ENCODE peak calls at places on chromosome 2, in nine cellular contexts. One of them, this sample, is unnamed.

GRCh38 chr2:181421131-181421458 is 36.1 kb upstream of the ITGA4 start:
- DNase-seq in activated T-cell treated with anti-CD3 and anti-CD28 coated beads, Interleukin-2, amount 50 U/mL, for 1 hour: no peak
- DNase-seq in GM12865: peak; percentile 19
- DNase-seq in mammary epithelial cell: no peak
- DNase-seq in AG08395: no peak
- DNase-seq in neuronal stem cell: no peak
- DNase-seq in CD4-positive, alpha-beta T cell: no peak
- DNase-seq in skeletal muscle cell: no peak
- DNase-seq in iPS DF 6.9: no peak
- DNase-seq in this sample: no peak

GRCh38 chr2:64857581-64858471 is 131.4 kb upstream of the SLC1A4 start:
- DNase-seq in CD4-positive, alpha-beta T cell: no peak
- DNase-seq in mammary epithelial cell: no peak
- DNase-seq in neuronal stem cell: no peak
- DNase-seq in GM12865: no peak
- DNase-seq in skeletal muscle cell: peak; percentile 90
- DNase-seq in AG08395: peak; percentile 60
- DNase-seq in activated T-cell treated with anti-CD3 and anti-CD28 coated beads, Interleukin-2, amount 50 U/mL, for 1 hour: no peak
- DNase-seq in iPS DF 6.9: no peak
- DNase-seq in this sample: no peak

GRCh38 chr2:204115288-204115687 is 178.7 kb downstream of the ICOS start:
- DNase-seq in mammary epithelial cell: no peak
- DNase-seq in activated T-cell treated with anti-CD3 and anti-CD28 coated beads, Interleukin-2, amount 50 U/mL, for 1 hour: no peak
- DNase-seq in GM12865: no peak
- DNase-seq in neuronal stem cell: no peak
- DNase-seq in AG08395: no peak
- DNase-seq in CD4-positive, alpha-beta T cell: no peak
- DNase-seq in iPS DF 6.9: no peak
- DNase-seq in skeletal muscle cell: no peak
- DNase-seq in this sample: no peak

GRCh38 chr2:221245045-221245444 is 327.1 kb downstream of the EPHA4 start:
- DNase-seq in activated T-cell treated with anti-CD3 and anti-CD28 coated beads, Interleukin-2, amount 50 U/mL, for 1 hour: no peak
- DNase-seq in AG08395: no peak
- DNase-seq in skeletal muscle cell: no peak
- DNase-seq in GM12865: no peak
- DNase-seq in CD4-positive, alpha-beta T cell: no peak
- DNase-seq in mammary epithelial cell: no peak
- DNase-seq in iPS DF 6.9: no peak
- DNase-seq in neuronal stem cell: no peak
- DNase-seq in this sample: no peak

GRCh38 chr2:124774781-124775180 is 749.7 kb downstream of the CNTNAP5 start:
- DNase-seq in iPS DF 6.9: no peak
- DNase-seq in CD4-positive, alpha-beta T cell: no peak
- DNase-seq in neuronal stem cell: no peak
- DNase-seq in skeletal muscle cell: no peak
- DNase-seq in activated T-cell treated with anti-CD3 and anti-CD28 coated beads, Interleukin-2, amount 50 U/mL, for 1 hour: no peak
- DNase-seq in mammary epithelial cell: no peak
- DNase-seq in AG08395: no peak
- DNase-seq in GM12865: no peak
- DNase-seq in this sample: no peak

GRCh38 chr2:179106342-179107178 is 56.6 kb upstream of the CCDC141 start:
- DNase-seq in activated T-cell treated with anti-CD3 and anti-CD28 coated beads, Interleukin-2, amount 50 U/mL, for 1 hour: no peak
- DNase-seq in skeletal muscle cell: peak; percentile 96
- DNase-seq in AG08395: peak; percentile 58
- DNase-seq in iPS DF 6.9: no peak
- DNase-seq in CD4-positive, alpha-beta T cell: no peak
- DNase-seq in mammary epithelial cell: peak; percentile 95
- DNase-seq in neuronal stem cell: no peak
- DNase-seq in GM12865: peak; percentile 79
- DNase-seq in this sample: peak; percentile 76

GRCh38 chr2:199282309-199282708 is 175.4 kb downstream of the SATB2 start:
- DNase-seq in activated T-cell treated with anti-CD3 and anti-CD28 coated beads, Interleukin-2, amount 50 U/mL, for 1 hour: no peak
- DNase-seq in iPS DF 6.9: no peak
- DNase-seq in AG08395: no peak
- DNase-seq in neuronal stem cell: no peak
- DNase-seq in mammary epithelial cell: no peak
- DNase-seq in skeletal muscle cell: no peak
- DNase-seq in GM12865: peak; percentile 1
- DNase-seq in CD4-positive, alpha-beta T cell: no peak
- DNase-seq in this sample: no peak

GRCh38 chr2:240752209-240752608 is 60.5 kb downstream of the AQP12A start:
- DNase-seq in AG08395: no peak
- DNase-seq in neuronal stem cell: no peak
- DNase-seq in iPS DF 6.9: no peak
- DNase-seq in CD4-positive, alpha-beta T cell: no peak
- DNase-seq in skeletal muscle cell: no peak
- DNase-seq in GM12865: no peak
- DNase-seq in activated T-cell treated with anti-CD3 and anti-CD28 coated beads, Interleukin-2, amount 50 U/mL, for 1 hour: no peak
- DNase-seq in mammary epithelial cell: no peak
- DNase-seq in this sample: no peak

GRCh38 chr2:97931118-97931850 is 64.5 kb downstream of the TMEM131 start:
- DNase-seq in iPS DF 6.9: no peak
- DNase-seq in mammary epithelial cell: no peak
- DNase-seq in GM12865: peak; percentile 53
- DNase-seq in AG08395: no peak
- DNase-seq in activated T-cell treated with anti-CD3 and anti-CD28 coated beads, Interleukin-2, amount 50 U/mL, for 1 hour: no peak
- DNase-seq in CD4-positive, alpha-beta T cell: no peak
- DNase-seq in neuronal stem cell: no peak
- DNase-seq in skeletal muscle cell: no peak
- DNase-seq in this sample: peak; percentile 31

GRCh38 chr2:105373344-105373781 is 25.5 kb downstream of the FHL2 start:
- DNase-seq in mammary epithelial cell: no peak
- DNase-seq in CD4-positive, alpha-beta T cell: no peak
- DNase-seq in activated T-cell treated with anti-CD3 and anti-CD28 coated beads, Interleukin-2, amount 50 U/mL, for 1 hour: no peak
- DNase-seq in iPS DF 6.9: no peak
- DNase-seq in skeletal muscle cell: no peak
- DNase-seq in neuronal stem cell: no peak
- DNase-seq in AG08395: no peak
- DNase-seq in GM12865: no peak
- DNase-seq in this sample: no peak

GRCh38 chr2:224933416-224933815 is 108.9 kb downstream of the DOCK10 start:
- DNase-seq in mammary epithelial cell: no peak
- DNase-seq in CD4-positive, alpha-beta T cell: no peak
- DNase-seq in skeletal muscle cell: no peak
- DNase-seq in AG08395: no peak
- DNase-seq in neuronal stem cell: no peak
- DNase-seq in GM12865: no peak
- DNase-seq in activated T-cell treated with anti-CD3 and anti-CD28 coated beads, Interleukin-2, amount 50 U/mL, for 1 hour: no peak
- DNase-seq in iPS DF 6.9: no peak
- DNase-seq in this sample: no peak

GRCh38 chr2:202327887-202328286 is 48.2 kb upstream of the BMPR2 start:
- DNase-seq in activated T-cell treated with anti-CD3 and anti-CD28 coated beads, Interleukin-2, amount 50 U/mL, for 1 hour: no peak
- DNase-seq in AG08395: no peak
- DNase-seq in GM12865: no peak
- DNase-seq in iPS DF 6.9: no peak
- DNase-seq in CD4-positive, alpha-beta T cell: no peak
- DNase-seq in neuronal stem cell: no peak
- DNase-seq in skeletal muscle cell: no peak
- DNase-seq in mammary epithelial cell: no peak
- DNase-seq in this sample: no peak

GRCh38 chr2:113219889-113220641 is 46.3 kb downstream of the PSD4 start:
- DNase-seq in GM12865: no peak
- DNase-seq in activated T-cell treated with anti-CD3 and anti-CD28 coated beads, Interleukin-2, amount 50 U/mL, for 1 hour: no peak
- DNase-seq in AG08395: peak; percentile 64
- DNase-seq in iPS DF 6.9: no peak
- DNase-seq in skeletal muscle cell: no peak
- DNase-seq in mammary epithelial cell: no peak
- DNase-seq in neuronal stem cell: no peak
- DNase-seq in CD4-positive, alpha-beta T cell: no peak
- DNase-seq in this sample: no peak

GRCh38 chr2:219726916-219727315 is 99.5 kb downstream of the SLC4A3 start:
- DNase-seq in GM12865: no peak
- DNase-seq in AG08395: peak; percentile 20
- DNase-seq in skeletal muscle cell: no peak
- DNase-seq in activated T-cell treated with anti-CD3 and anti-CD28 coated beads, Interleukin-2, amount 50 U/mL, for 1 hour: no peak
- DNase-seq in mammary epithelial cell: no peak
- DNase-seq in CD4-positive, alpha-beta T cell: no peak
- DNase-seq in neuronal stem cell: no peak
- DNase-seq in iPS DF 6.9: no peak
- DNase-seq in this sample: peak; percentile 20

GRCh38 chr2:100903534-100904258 is 83.8 kb downstream of the NPAS2 start:
- DNase-seq in AG08395: no peak
- DNase-seq in activated T-cell treated with anti-CD3 and anti-CD28 coated beads, Interleukin-2, amount 50 U/mL, for 1 hour: no peak
- DNase-seq in skeletal muscle cell: no peak
- DNase-seq in iPS DF 6.9: no peak
- DNase-seq in mammary epithelial cell: peak; percentile 80
- DNase-seq in neuronal stem cell: no peak
- DNase-seq in CD4-positive, alpha-beta T cell: no peak
- DNase-seq in GM12865: no peak
- DNase-seq in this sample: no peak

GRCh38 chr2:216519154-216519762 is 20.6 kb downstream of the RPL37A start:
- DNase-seq in GM12865: peak; percentile 79
- DNase-seq in neuronal stem cell: peak; percentile 64
- DNase-seq in AG08395: peak; percentile 75
- DNase-seq in CD4-positive, alpha-beta T cell: no peak
- DNase-seq in iPS DF 6.9: peak; percentile 54
- DNase-seq in skeletal muscle cell: peak; percentile 59
- DNase-seq in activated T-cell treated with anti-CD3 and anti-CD28 coated beads, Interleukin-2, amount 50 U/mL, for 1 hour: no peak
- DNase-seq in mammary epithelial cell: peak; percentile 70
- DNase-seq in this sample: peak; percentile 41

GRCh38 chr2:201779996-201780673 is 598 bp downstream of the ALS2 start:
- DNase-seq in GM12865: no peak
- DNase-seq in CD4-positive, alpha-beta T cell: no peak
- DNase-seq in skeletal muscle cell: no peak
- DNase-seq in AG08395: no peak
- DNase-seq in neuronal stem cell: no peak
- DNase-seq in activated T-cell treated with anti-CD3 and anti-CD28 coated beads, Interleukin-2, amount 50 U/mL, for 1 hour: no peak
- DNase-seq in mammary epithelial cell: no peak
- DNase-seq in iPS DF 6.9: no peak
- DNase-seq in this sample: no peak

GRCh38 chr2:14720319-14720718 is 87.8 kb downstream of the LRATD1 start:
- DNase-seq in GM12865: no peak
- DNase-seq in CD4-positive, alpha-beta T cell: no peak
- DNase-seq in skeletal muscle cell: no peak
- DNase-seq in mammary epithelial cell: peak; percentile 67
- DNase-seq in neuronal stem cell: no peak
- DNase-seq in AG08395: no peak
- DNase-seq in activated T-cell treated with anti-CD3 and anti-CD28 coated beads, Interleukin-2, amount 50 U/mL, for 1 hour: no peak
- DNase-seq in iPS DF 6.9: no peak
- DNase-seq in this sample: no peak

GRCh38 chr2:118697771-118698170 is 149.7 kb downstream of the EN1 start:
- DNase-seq in iPS DF 6.9: no peak
- DNase-seq in AG08395: no peak
- DNase-seq in activated T-cell treated with anti-CD3 and anti-CD28 coated beads, Interleukin-2, amount 50 U/mL, for 1 hour: no peak
- DNase-seq in GM12865: no peak
- DNase-seq in neuronal stem cell: no peak
- DNase-seq in mammary epithelial cell: no peak
- DNase-seq in CD4-positive, alpha-beta T cell: no peak
- DNase-seq in skeletal muscle cell: no peak
- DNase-seq in this sample: no peak

GRCh38 chr2:233079473-233079877 is 19.3 kb downstream of the INPP5D start:
- DNase-seq in GM12865: peak; percentile 94
- DNase-seq in neuronal stem cell: no peak
- DNase-seq in skeletal muscle cell: no peak
- DNase-seq in mammary epithelial cell: no peak
- DNase-seq in AG08395: no peak
- DNase-seq in activated T-cell treated with anti-CD3 and anti-CD28 coated beads, Interleukin-2, amount 50 U/mL, for 1 hour: peak; percentile 40
- DNase-seq in CD4-positive, alpha-beta T cell: no peak
- DNase-seq in iPS DF 6.9: no peak
- DNase-seq in this sample: peak; percentile 46

GRCh38 chr2:239113164-239113563 is 265.3 kb downstream of the TWIST2 start:
- DNase-seq in AG08395: peak; percentile 39
- DNase-seq in activated T-cell treated with anti-CD3 and anti-CD28 coated beads, Interleukin-2, amount 50 U/mL, for 1 hour: no peak
- DNase-seq in neuronal stem cell: no peak
- DNase-seq in CD4-positive, alpha-beta T cell: no peak
- DNase-seq in skeletal muscle cell: peak; percentile 4
- DNase-seq in iPS DF 6.9: no peak
- DNase-seq in GM12865: no peak
- DNase-seq in mammary epithelial cell: no peak
- DNase-seq in this sample: no peak

GRCh38 chr2:148853458-148853857 is 21.6 kb upstream of the KIF5C start:
- DNase-seq in mammary epithelial cell: no peak
- DNase-seq in neuronal stem cell: no peak
- DNase-seq in GM12865: no peak
- DNase-seq in CD4-positive, alpha-beta T cell: no peak
- DNase-seq in iPS DF 6.9: no peak
- DNase-seq in AG08395: no peak
- DNase-seq in activated T-cell treated with anti-CD3 and anti-CD28 coated beads, Interleukin-2, amount 50 U/mL, for 1 hour: no peak
- DNase-seq in skeletal muscle cell: no peak
- DNase-seq in this sample: no peak

GRCh38 chr2:75602724-75603342 is 42.1 kb upstream of the EVA1A start:
- DNase-seq in AG08395: peak; percentile 79
- DNase-seq in skeletal muscle cell: peak; percentile 71
- DNase-seq in neuronal stem cell: no peak
- DNase-seq in activated T-cell treated with anti-CD3 and anti-CD28 coated beads, Interleukin-2, amount 50 U/mL, for 1 hour: no peak
- DNase-seq in mammary epithelial cell: peak; percentile 86
- DNase-seq in GM12865: no peak
- DNase-seq in CD4-positive, alpha-beta T cell: no peak
- DNase-seq in iPS DF 6.9: no peak
- DNase-seq in this sample: no peak

GRCh38 chr2:42110974-42111322 is 58.2 kb upstream of the EML4 start:
- DNase-seq in neuronal stem cell: no peak
- DNase-seq in activated T-cell treated with anti-CD3 and anti-CD28 coated beads, Interleukin-2, amount 50 U/mL, for 1 hour: no peak
- DNase-seq in GM12865: no peak
- DNase-seq in mammary epithelial cell: no peak
- DNase-seq in CD4-positive, alpha-beta T cell: no peak
- DNase-seq in iPS DF 6.9: no peak
- DNase-seq in skeletal muscle cell: no peak
- DNase-seq in AG08395: no peak
- DNase-seq in this sample: no peak

GRCh38 chr2:86223098-86223681 is 23.9 kb downstream of the MRPL35 start:
- DNase-seq in GM12865: no peak
- DNase-seq in iPS DF 6.9: no peak
- DNase-seq in skeletal muscle cell: peak; percentile 52
- DNase-seq in AG08395: peak; percentile 76
- DNase-seq in mammary epithelial cell: no peak
- DNase-seq in activated T-cell treated with anti-CD3 and anti-CD28 coated beads, Interleukin-2, amount 50 U/mL, for 1 hour: no peak
- DNase-seq in CD4-positive, alpha-beta T cell: no peak
- DNase-seq in neuronal stem cell: no peak
- DNase-seq in this sample: peak; percentile 20

GRCh38 chr2:209495855-209496585 is 72.2 kb downstream of the MAP2 start:
- DNase-seq in activated T-cell treated with anti-CD3 and anti-CD28 coated beads, Interleukin-2, amount 50 U/mL, for 1 hour: no peak
- DNase-seq in mammary epithelial cell: peak; percentile 95
- DNase-seq in CD4-positive, alpha-beta T cell: no peak
- DNase-seq in GM12865: no peak
- DNase-seq in AG08395: peak; percentile 92
- DNase-seq in neuronal stem cell: no peak
- DNase-seq in iPS DF 6.9: no peak
- DNase-seq in skeletal muscle cell: peak; percentile 93
- DNase-seq in this sample: no peak

GRCh38 chr2:96636772-96637171 is 1.3 kb downstream of the KANSL3 start:
- DNase-seq in CD4-positive, alpha-beta T cell: no peak
- DNase-seq in activated T-cell treated with anti-CD3 and anti-CD28 coated beads, Interleukin-2, amount 50 U/mL, for 1 hour: no peak
- DNase-seq in iPS DF 6.9: no peak
- DNase-seq in neuronal stem cell: no peak
- DNase-seq in mammary epithelial cell: peak; percentile 9
- DNase-seq in AG08395: no peak
- DNase-seq in GM12865: no peak
- DNase-seq in skeletal muscle cell: no peak
- DNase-seq in this sample: peak; percentile 11

GRCh38 chr2:223819891-223820290 is 17.5 kb downstream of the AP1S3 start:
- DNase-seq in mammary epithelial cell: no peak
- DNase-seq in neuronal stem cell: no peak
- DNase-seq in activated T-cell treated with anti-CD3 and anti-CD28 coated beads, Interleukin-2, amount 50 U/mL, for 1 hour: no peak
- DNase-seq in GM12865: no peak
- DNase-seq in skeletal muscle cell: no peak
- DNase-seq in AG08395: no peak
- DNase-seq in CD4-positive, alpha-beta T cell: no peak
- DNase-seq in iPS DF 6.9: no peak
- DNase-seq in this sample: no peak

GRCh38 chr2:40218679-40219078 is 233.2 kb downstream of the SLC8A1 start:
- DNase-seq in GM12865: peak; percentile 29
- DNase-seq in neuronal stem cell: no peak
- DNase-seq in iPS DF 6.9: no peak
- DNase-seq in CD4-positive, alpha-beta T cell: no peak
- DNase-seq in AG08395: no peak
- DNase-seq in activated T-cell treated with anti-CD3 and anti-CD28 coated beads, Interleukin-2, amount 50 U/mL, for 1 hour: no peak
- DNase-seq in skeletal muscle cell: no peak
- DNase-seq in mammary epithelial cell: peak; percentile 42
- DNase-seq in this sample: no peak

GRCh38 chr2:142140434-142140845 is 9.6 kb upstream of the LRP1B start:
- DNase-seq in CD4-positive, alpha-beta T cell: no peak
- DNase-seq in mammary epithelial cell: no peak
- DNase-seq in neuronal stem cell: peak; percentile 32
- DNase-seq in GM12865: peak; percentile 14
- DNase-seq in iPS DF 6.9: no peak
- DNase-seq in activated T-cell treated with anti-CD3 and anti-CD28 coated beads, Interleukin-2, amount 50 U/mL, for 1 hour: no peak
- DNase-seq in skeletal muscle cell: no peak
- DNase-seq in AG08395: peak; percentile 19
- DNase-seq in this sample: no peak

GRCh38 chr2:70954886-70955285 is 19.2 kb downstream of the ATP6V1B1 start:
- DNase-seq in activated T-cell treated with anti-CD3 and anti-CD28 coated beads, Interleukin-2, amount 50 U/mL, for 1 hour: peak; percentile 2
- DNase-seq in skeletal muscle cell: no peak
- DNase-seq in neuronal stem cell: no peak
- DNase-seq in CD4-positive, alpha-beta T cell: no peak
- DNase-seq in mammary epithelial cell: no peak
- DNase-seq in AG08395: no peak
- DNase-seq in GM12865: no peak
- DNase-seq in iPS DF 6.9: no peak
- DNase-seq in this sample: no peak

This sample was measured in HL-60.